ENCODE peak calls at places on chromosomes 13 and 19, in eight cellular contexts. One of them, this sample, is unnamed.

GRCh38 chr13:84983321-84983720 is 815.9 kb downstream of the SLITRK6 start:
- DNase-seq in IMR-90: no peak
- DNase-seq in neural crest cell: no peak
- DNase-seq in tibial nerve: no peak
- DNase-seq in esophagus squamous epithelium: no peak
- DNase-seq in AG10803: no peak
- DNase-seq in upper lobe of left lung: no peak
- DNase-seq in left ventricle myocardium inferior: no peak
- DNase-seq in this sample: no peak

GRCh38 chr19:38735257-38735686 is 9.0 kb downstream of the CAPN12 start:
- DNase-seq in IMR-90: no peak
- DNase-seq in neural crest cell: no peak
- DNase-seq in tibial nerve: no peak
- DNase-seq in esophagus squamous epithelium: no peak
- DNase-seq in AG10803: no peak
- DNase-seq in upper lobe of left lung: peak
- DNase-seq in left ventricle myocardium inferior: no peak
- DNase-seq in this sample: no peak

GRCh38 chr13:62387642-62388041 is 972.0 kb upstream of the PCDH20 start:
- DNase-seq in IMR-90: peak
- DNase-seq in neural crest cell: no peak
- DNase-seq in tibial nerve: no peak
- DNase-seq in esophagus squamous epithelium: no peak
- DNase-seq in AG10803: no peak
- DNase-seq in upper lobe of left lung: no peak
- DNase-seq in left ventricle myocardium inferior: no peak
- DNase-seq in this sample: no peak

GRCh38 chr19:10126213-10126639 is 6.5 kb upstream of the EIF3G start:
- DNase-seq in IMR-90: no peak
- DNase-seq in neural crest cell: no peak
- DNase-seq in tibial nerve: no peak
- DNase-seq in esophagus squamous epithelium: no peak
- DNase-seq in AG10803: no peak
- DNase-seq in upper lobe of left lung: no peak
- DNase-seq in left ventricle myocardium inferior: no peak
- DNase-seq in this sample: no peak

GRCh38 chr13:26061947-26062346 is 10.1 kb upstream of the SHISA2 start:
- DNase-seq in IMR-90: peak
- DNase-seq in neural crest cell: no peak
- DNase-seq in tibial nerve: no peak
- DNase-seq in esophagus squamous epithelium: no peak
- DNase-seq in AG10803: peak
- DNase-seq in upper lobe of left lung: no peak
- DNase-seq in left ventricle myocardium inferior: no peak
- DNase-seq in this sample: no peak

GRCh38 chr13:84896128-84896527 is 903.1 kb downstream of the SLITRK6 start:
- DNase-seq in IMR-90: peak
- DNase-seq in neural crest cell: peak
- DNase-seq in tibial nerve: no peak
- DNase-seq in esophagus squamous epithelium: no peak
- DNase-seq in AG10803: peak
- DNase-seq in upper lobe of left lung: peak
- DNase-seq in left ventricle myocardium inferior: no peak
- DNase-seq in this sample: peak

GRCh38 chr19:3513198-3514140 is 7.4 kb downstream of the FZR1 start:
- DNase-seq in IMR-90: peak
- DNase-seq in neural crest cell: no peak
- DNase-seq in tibial nerve: no peak
- DNase-seq in esophagus squamous epithelium: no peak
- DNase-seq in AG10803: no peak
- DNase-seq in upper lobe of left lung: peak
- DNase-seq in left ventricle myocardium inferior: no peak
- DNase-seq in this sample: no peak

GRCh38 chr19:41323430-41324125 is 13.6 kb downstream of the CCDC97 start:
- DNase-seq in IMR-90: peak
- DNase-seq in neural crest cell: no peak
- DNase-seq in tibial nerve: peak
- DNase-seq in esophagus squamous epithelium: no peak
- DNase-seq in AG10803: peak
- DNase-seq in upper lobe of left lung: peak
- DNase-seq in left ventricle myocardium inferior: peak
- DNase-seq in this sample: peak

GRCh38 chr19:53224606-53225005 is 30.1 kb downstream of the ZNF677 start:
- DNase-seq in IMR-90: no peak
- DNase-seq in neural crest cell: no peak
- DNase-seq in tibial nerve: no peak
- DNase-seq in esophagus squamous epithelium: no peak
- DNase-seq in AG10803: no peak
- DNase-seq in upper lobe of left lung: peak
- DNase-seq in left ventricle myocardium inferior: no peak
- DNase-seq in this sample: no peak

GRCh38 chr13:76331948-76332712 is 554.1 kb downstream of the KCTD12 start:
- DNase-seq in IMR-90: peak
- DNase-seq in neural crest cell: no peak
- DNase-seq in tibial nerve: no peak
- DNase-seq in esophagus squamous epithelium: no peak
- DNase-seq in AG10803: no peak
- DNase-seq in upper lobe of left lung: no peak
- DNase-seq in left ventricle myocardium inferior: no peak
- DNase-seq in this sample: peak

GRCh38 chr13:112222971-112223370 is 153.2 kb upstream of the SPACA7 start:
- DNase-seq in IMR-90: no peak
- DNase-seq in neural crest cell: no peak
- DNase-seq in tibial nerve: no peak
- DNase-seq in esophagus squamous epithelium: no peak
- DNase-seq in AG10803: no peak
- DNase-seq in upper lobe of left lung: peak
- DNase-seq in left ventricle myocardium inferior: no peak
- DNase-seq in this sample: no peak

GRCh38 chr13:43289458-43290255 is 266.3 kb downstream of the DNAJC15 start:
- DNase-seq in IMR-90: peak
- DNase-seq in neural crest cell: no peak
- DNase-seq in tibial nerve: no peak
- DNase-seq in esophagus squamous epithelium: no peak
- DNase-seq in AG10803: peak
- DNase-seq in upper lobe of left lung: no peak
- DNase-seq in left ventricle myocardium inferior: no peak
- DNase-seq in this sample: no peak

GRCh38 chr19:42032428-42032827 is 37.6 kb downstream of the GRIK5 start:
- DNase-seq in IMR-90: no peak
- DNase-seq in neural crest cell: no peak
- DNase-seq in tibial nerve: no peak
- DNase-seq in esophagus squamous epithelium: no peak
- DNase-seq in AG10803: no peak
- DNase-seq in upper lobe of left lung: no peak
- DNase-seq in left ventricle myocardium inferior: no peak
- DNase-seq in this sample: no peak

GRCh38 chr13:108682714-108683113 is 53.3 kb downstream of the MYO16 start:
- DNase-seq in IMR-90: no peak
- DNase-seq in neural crest cell: no peak
- DNase-seq in tibial nerve: no peak
- DNase-seq in esophagus squamous epithelium: no peak
- DNase-seq in AG10803: no peak
- DNase-seq in upper lobe of left lung: no peak
- DNase-seq in left ventricle myocardium inferior: no peak
- DNase-seq in this sample: no peak

GRCh38 chr19:6828306-6828697 is 55.8 kb downstream of the VAV1 start:
- DNase-seq in IMR-90: no peak
- DNase-seq in neural crest cell: no peak
- DNase-seq in tibial nerve: no peak
- DNase-seq in esophagus squamous epithelium: no peak
- DNase-seq in AG10803: no peak
- DNase-seq in upper lobe of left lung: peak
- DNase-seq in left ventricle myocardium inferior: no peak
- DNase-seq in this sample: no peak

GRCh38 chr19:43610493-43610892 is 1.4 kb upstream of the SRRM5 start:
- DNase-seq in IMR-90: peak
- DNase-seq in neural crest cell: no peak
- DNase-seq in tibial nerve: no peak
- DNase-seq in esophagus squamous epithelium: no peak
- DNase-seq in AG10803: no peak
- DNase-seq in upper lobe of left lung: no peak
- DNase-seq in left ventricle myocardium inferior: no peak
- DNase-seq in this sample: no peak

GRCh38 chr19:519449-519865 is 12.1 kb upstream of the CDC34 start:
- DNase-seq in IMR-90: no peak
- DNase-seq in neural crest cell: no peak
- DNase-seq in tibial nerve: no peak
- DNase-seq in esophagus squamous epithelium: no peak
- DNase-seq in AG10803: no peak
- DNase-seq in upper lobe of left lung: peak
- DNase-seq in left ventricle myocardium inferior: no peak
- DNase-seq in this sample: no peak

GRCh38 chr19:45906221-45906620 is 3.8 kb upstream of the MYPOP start:
- DNase-seq in IMR-90: peak
- DNase-seq in neural crest cell: no peak
- DNase-seq in tibial nerve: no peak
- DNase-seq in esophagus squamous epithelium: no peak
- DNase-seq in AG10803: no peak
- DNase-seq in upper lobe of left lung: no peak
- DNase-seq in left ventricle myocardium inferior: no peak
- DNase-seq in this sample: no peak

GRCh38 chr13:100156786-100157185 is 67.9 kb downstream of the PCCA start:
- DNase-seq in IMR-90: no peak
- DNase-seq in neural crest cell: no peak
- DNase-seq in tibial nerve: no peak
- DNase-seq in esophagus squamous epithelium: no peak
- DNase-seq in AG10803: peak
- DNase-seq in upper lobe of left lung: no peak
- DNase-seq in left ventricle myocardium inferior: no peak
- DNase-seq in this sample: no peak

GRCh38 chr19:53254451-53255341 is at the start of gene ZNF677:
- DNase-seq in IMR-90: peak
- DNase-seq in neural crest cell: peak
- DNase-seq in tibial nerve: peak
- DNase-seq in esophagus squamous epithelium: peak
- DNase-seq in AG10803: peak
- DNase-seq in upper lobe of left lung: peak
- DNase-seq in left ventricle myocardium inferior: peak
- DNase-seq in this sample: peak

GRCh38 chr13:39945226-39945625 is 289.8 kb downstream of the COG6 start:
- DNase-seq in IMR-90: no peak
- DNase-seq in neural crest cell: no peak
- DNase-seq in tibial nerve: no peak
- DNase-seq in esophagus squamous epithelium: no peak
- DNase-seq in AG10803: no peak
- DNase-seq in upper lobe of left lung: peak
- DNase-seq in left ventricle myocardium inferior: no peak
- DNase-seq in this sample: no peak

GRCh38 chr13:79307866-79308298 is 98.2 kb downstream of the RBM26 start:
- DNase-seq in IMR-90: peak
- DNase-seq in neural crest cell: no peak
- DNase-seq in tibial nerve: no peak
- DNase-seq in esophagus squamous epithelium: no peak
- DNase-seq in AG10803: no peak
- DNase-seq in upper lobe of left lung: no peak
- DNase-seq in left ventricle myocardium inferior: no peak
- DNase-seq in this sample: no peak

GRCh38 chr13:79311456-79311855 is 94.6 kb downstream of the RBM26 start:
- DNase-seq in IMR-90: peak
- DNase-seq in neural crest cell: no peak
- DNase-seq in tibial nerve: no peak
- DNase-seq in esophagus squamous epithelium: no peak
- DNase-seq in AG10803: no peak
- DNase-seq in upper lobe of left lung: no peak
- DNase-seq in left ventricle myocardium inferior: no peak
- DNase-seq in this sample: no peak

GRCh38 chr13:79309690-79310089 is 96.4 kb downstream of the RBM26 start:
- DNase-seq in IMR-90: no peak
- DNase-seq in neural crest cell: no peak
- DNase-seq in tibial nerve: no peak
- DNase-seq in esophagus squamous epithelium: no peak
- DNase-seq in AG10803: no peak
- DNase-seq in upper lobe of left lung: no peak
- DNase-seq in left ventricle myocardium inferior: no peak
- DNase-seq in this sample: no peak

GRCh38 chr13:79306650-79307049 is 99.4 kb downstream of the RBM26 start:
- DNase-seq in IMR-90: no peak
- DNase-seq in neural crest cell: no peak
- DNase-seq in tibial nerve: no peak
- DNase-seq in esophagus squamous epithelium: no peak
- DNase-seq in AG10803: no peak
- DNase-seq in upper lobe of left lung: no peak
- DNase-seq in left ventricle myocardium inferior: no peak
- DNase-seq in this sample: no peak

GRCh38 chr13:79307433-79307861 is 98.6 kb downstream of the RBM26 start:
- DNase-seq in IMR-90: peak
- DNase-seq in neural crest cell: no peak
- DNase-seq in tibial nerve: no peak
- DNase-seq in esophagus squamous epithelium: no peak
- DNase-seq in AG10803: no peak
- DNase-seq in upper lobe of left lung: no peak
- DNase-seq in left ventricle myocardium inferior: no peak
- DNase-seq in this sample: no peak
- TF ChIP-seq CTCF in IMR-90: no peak
- TF ChIP-seq CTCF in neural crest cell: no peak
- TF ChIP-seq CTCF in tibial nerve: no peak
- TF ChIP-seq CTCF in esophagus squamous epithelium: no peak
- TF ChIP-seq CTCF in AG10803: no peak
- TF ChIP-seq CTCF in upper lobe of left lung: no peak
- TF ChIP-seq CTCF in left ventricle myocardium inferior: no peak
- TF ChIP-seq CTCF in this sample: no peak

DNA sequence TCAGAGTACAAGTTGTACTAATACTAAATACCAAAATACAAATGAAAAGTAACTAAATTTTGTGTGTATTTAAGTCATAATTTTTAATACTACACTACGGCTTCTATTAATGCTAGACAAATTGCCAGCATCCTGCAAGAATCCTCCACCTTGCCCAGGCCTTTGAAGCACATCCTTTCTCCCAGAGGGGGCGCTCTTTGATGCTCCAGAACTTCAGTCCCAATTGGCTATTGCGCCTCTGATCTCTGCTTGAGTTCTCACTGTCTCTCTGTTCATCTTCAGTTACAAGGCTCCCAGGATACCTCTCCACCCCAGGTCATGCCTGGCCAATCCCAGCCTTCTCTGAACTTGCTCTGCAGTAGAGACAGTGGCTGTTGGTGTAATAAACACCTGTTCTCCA is 141.0 kb downstream of the DCLK1 start:
- DNase-seq in IMR-90: no peak
- DNase-seq in neural crest cell: no peak
- DNase-seq in tibial nerve: no peak
- DNase-seq in esophagus squamous epithelium: no peak
- DNase-seq in AG10803: no peak
- DNase-seq in upper lobe of left lung: no peak
- DNase-seq in left ventricle myocardium inferior: no peak
- DNase-seq in this sample: no peak
- TF ChIP-seq CTCF in IMR-90: no peak
- TF ChIP-seq CTCF in neural crest cell: no peak
- TF ChIP-seq CTCF in tibial nerve: no peak
- TF ChIP-seq CTCF in esophagus squamous epithelium: no peak
- TF ChIP-seq CTCF in AG10803: no peak
- TF ChIP-seq CTCF in upper lobe of left lung: no peak
- TF ChIP-seq CTCF in left ventricle myocardium inferior: no peak
- TF ChIP-seq CTCF in this sample: no peak

GRCh38 chr13:48266967-48267639 is 34.1 kb downstream of the ITM2B start:
- DNase-seq in IMR-90: peak
- DNase-seq in neural crest cell: no peak
- DNase-seq in tibial nerve: no peak
- DNase-seq in esophagus squamous epithelium: no peak
- DNase-seq in AG10803: no peak
- DNase-seq in upper lobe of left lung: no peak
- DNase-seq in left ventricle myocardium inferior: no peak
- DNase-seq in this sample: no peak
- TF ChIP-seq CTCF in IMR-90: no peak
- TF ChIP-seq CTCF in neural crest cell: no peak
- TF ChIP-seq CTCF in tibial nerve: no peak
- TF ChIP-seq CTCF in esophagus squamous epithelium: no peak
- TF ChIP-seq CTCF in AG10803: no peak
- TF ChIP-seq CTCF in upper lobe of left lung: no peak
- TF ChIP-seq CTCF in left ventricle myocardium inferior: no peak
- TF ChIP-seq CTCF in this sample: no peak

GRCh38 chr13:101453784-101454201 is 1.3 kb downstream of the ITGBL1 start:
- DNase-seq in IMR-90: no peak
- DNase-seq in neural crest cell: no peak
- DNase-seq in tibial nerve: no peak
- DNase-seq in esophagus squamous epithelium: no peak
- DNase-seq in AG10803: peak
- DNase-seq in upper lobe of left lung: peak
- DNase-seq in left ventricle myocardium inferior: peak
- DNase-seq in this sample: no peak
- TF ChIP-seq CTCF in IMR-90: peak
- TF ChIP-seq CTCF in neural crest cell: no peak
- TF ChIP-seq CTCF in tibial nerve: peak
- TF ChIP-seq CTCF in esophagus squamous epithelium: peak
- TF ChIP-seq CTCF in AG10803: no peak
- TF ChIP-seq CTCF in upper lobe of left lung: no peak
- TF ChIP-seq CTCF in left ventricle myocardium inferior: peak
- TF ChIP-seq CTCF in this sample: peak